ENCODE peak calls at places on chromosomes 6 and 20, in six cellular contexts. I, S, P, O, F and E are unnamed samples.

GRCh38 chr6:35392111-35392702 is 49.8 kb downstream of the PPARD start:
- DNase-seq in I (no peak), F (no peak), P (no peak), S (no peak), O (no peak), E (no peak)

GRCh38 chr6:15457903-15458530 is 204.8 kb downstream of the DTNBP1 start:
- DNase-seq in O (no peak), P (no peak), I (no peak), S (no peak), F (no peak), E (no peak)

GRCh38 chr6:73131706-73132105 is 93.6 kb downstream of the KHDC1L start:
- DNase-seq in S (no peak), I (no peak), O (no peak), P (no peak), F (no peak), E (peak; percentile 32)

GRCh38 chr6:107493158-107494057 is 3.5 kb downstream of the SOBP start:
- DNase-seq in I (peak; percentile 55), F (no peak), P (no peak), S (no peak), O (no peak), E (peak; percentile 83)

GRCh38 chr20:967796-968742 is 34.0 kb downstream of the RSPO4 start:
- DNase-seq in S (no peak), O (no peak), P (no peak), I (peak; percentile 32), F (no peak), E (peak; percentile 5)

GRCh38 chr6:53878808-53879207 is 84.0 kb downstream of the LRRC1 start:
- DNase-seq in O (no peak), P (no peak), S (no peak), I (no peak), F (no peak), E (no peak)

GRCh38 chr6:159692303-159693127 is 526 bp downstream of the SOD2 start:
- DNase-seq in O (no peak), I (peak; percentile 57), S (peak; percentile 40), F (peak; percentile 44), P (peak; percentile 46), E (peak; percentile 73)

GRCh38 chr20:37395921-37396519 is 50.1 kb downstream of the SRC start:
- DNase-seq in P (no peak), I (no peak), F (no peak), S (peak; percentile 50), O (no peak), E (peak; percentile 33)

GRCh38 chr6:7727150-7727950 is 1.5 kb downstream of the BMP6 start:
- DNase-seq in O (no peak), S (peak; percentile 30), P (no peak), I (peak; percentile 27), F (no peak), E (peak; percentile 36)